ENCODE peak calls at places on chromosome 19, in eight cellular contexts. W, K, H, D, X, U, J and M are unnamed samples.

GRCh38 chr19:39342647-39343305 is 555 bp downstream of the SAMD4B start:
- DNase-seq in U (no peak), J (no peak), H (peak; percentile 29), X (no peak), K (peak; percentile 10), W (peak; percentile 33), D (peak; percentile 21), M (no peak)

GRCh38 chr19:19453129-19453461 is 47.6 kb downstream of the GATAD2A start:
- DNase-seq in H (no peak), W (no peak), K (no peak), X (no peak), D (no peak), U (no peak), J (no peak), M (no peak)

GRCh38 chr19:55594996-55595530 is 4.3 kb downstream of the FIZ1 start:
- DNase-seq in D (no peak), H (no peak), X (no peak), W (no peak), K (no peak), J (no peak), U (no peak), M (no peak)

GRCh38 chr19:38287604-38288003 is 16.4 kb upstream of the C19orf33 start:
- DNase-seq in D (no peak), J (no peak), H (no peak), W (no peak), X (peak; percentile 49), U (no peak), K (no peak), M (no peak)

GRCh38 chr19:29678484-29679106 is 13.3 kb downstream of the PLEKHF1 start:
- DNase-seq in D (peak; percentile 28), H (no peak), X (peak; percentile 49), W (peak; percentile 58), K (peak; percentile 28), J (no peak), U (no peak), M (no peak)

GRCh38 chr19:38734426-38735256 is 9.6 kb downstream of the CAPN12 start:
- DNase-seq in X (no peak), J (no peak), U (no peak), K (no peak), D (peak; percentile 56), H (no peak), W (no peak), M (peak; percentile 59)

GRCh38 chr19:1942078-1942933 is 1.3 kb downstream of the CSNK1G2 start:
- DNase-seq in X (peak; percentile 84), H (peak; percentile 52), J (peak; percentile 67), W (peak; percentile 89), K (peak; percentile 74), U (peak; percentile 61), D (peak; percentile 86), M (peak; percentile 83)

GRCh38 chr19:31874313-31874712 is 471.1 kb upstream of the ZNF507 start:
- DNase-seq in H (no peak), D (no peak), X (no peak), J (no peak), K (no peak), W (no peak), U (no peak), M (no peak)

GRCh38 chr19:4866595-4867424 is 657 bp downstream of the PLIN3 start:
- DNase-seq in X (peak; percentile 59), D (peak; percentile 68), H (peak; percentile 74), W (peak; percentile 44), U (no peak), J (peak; percentile 28), K (peak; percentile 70), M (peak; percentile 69)

GRCh38 chr19:37905936-37906867 is at the start of gene WDR87:
- DNase-seq in K (peak; percentile 61), D (peak; percentile 55), U (no peak), X (peak; percentile 60), J (no peak), H (peak; percentile 76), W (peak; percentile 95), M (peak; percentile 46)

GRCh38 chr19:1239796-1240737 is 1.5 kb upstream of the ATP5F1D start:
- DNase-seq in W (peak; percentile 98), X (peak; percentile 83), U (peak; percentile 76), H (peak; percentile 93), J (peak; percentile 92), D (peak; percentile 88), K (peak; percentile 87), M (peak; percentile 80)

GRCh38 chr19:45265375-45265774 is 14.3 kb downstream of the MARK4 start:
- DNase-seq in K (no peak), U (no peak), W (no peak), H (no peak), D (no peak), J (no peak), X (no peak), M (no peak)

GRCh38 chr19:31890230-31890629 is 455.2 kb upstream of the ZNF507 start:
- DNase-seq in H (peak; percentile 17), W (no peak), X (no peak), U (no peak), K (no peak), D (no peak), J (no peak), M (no peak)

GRCh38 chr19:916645-917322 is 349 bp upstream of the KISS1R start:
- DNase-seq in D (no peak), W (peak; percentile 71), U (no peak), H (peak; percentile 74), J (no peak), K (no peak), X (no peak), M (no peak)

GRCh38 chr19:50728084-50728737 is 5.0 kb downstream of the CLEC11A start:
- DNase-seq in W (peak; percentile 79), D (peak; percentile 42), J (peak; percentile 75), K (peak; percentile 57), U (no peak), H (peak; percentile 94), X (peak; percentile 72), M (peak; percentile 48)

GRCh38 chr19:1849999-1850398 is 1.7 kb upstream of the REXO1 start:
- DNase-seq in J (no peak), U (no peak), W (no peak), D (no peak), H (no peak), X (no peak), K (no peak), M (no peak)

GRCh38 chr19:54439174-54439851 is 9.7 kb upstream of the LENG8 start:
- DNase-seq in H (no peak), D (no peak), K (peak; percentile 49), J (no peak), W (peak; percentile 63), U (no peak), X (peak; percentile 95), M (no peak)

GRCh38 chr19:582497-583197 is 7.0 kb upstream of the HCN2 start:
- DNase-seq in X (no peak), D (no peak), J (peak; percentile 59), U (no peak), H (no peak), K (no peak), W (no peak), M (no peak)

GRCh38 chr19:13024958-13025653 is 29.8 kb downstream of the NFIX start:
- DNase-seq in X (no peak), W (no peak), H (no peak), D (peak; percentile 50), J (no peak), U (no peak), K (peak; percentile 76), M (peak; percentile 61)

GRCh38 chr19:29623726-29624488 is 17.8 kb downstream of the POP4 start:
- DNase-seq in X (no peak), K (no peak), D (peak; percentile 25), W (no peak), U (no peak), J (no peak), H (peak; percentile 49), M (no peak)

GRCh38 chr19:58549664-58550361 is 5.1 kb downstream of the CHMP2A start:
- DNase-seq in J (no peak), K (no peak), X (no peak), H (no peak), W (no peak), U (no peak), D (no peak), M (no peak)

GRCh38 chr19:17170538-17171297 is 44.4 kb upstream of the USE1 start:
- DNase-seq in W (no peak), X (no peak), D (no peak), K (no peak), J (no peak), H (no peak), U (no peak), M (no peak)

GRCh38 chr19:23070353-23070781 is 46.5 kb upstream of the ZNF730 start:
- DNase-seq in K (no peak), D (peak; percentile 11), J (peak; percentile 15), H (peak; percentile 27), U (no peak), W (peak; percentile 73), X (peak; percentile 12), M (peak; percentile 27)

GRCh38 chr19:1084024-1084868 is 10.9 kb downstream of the POLR2E start:
- DNase-seq in D (no peak), U (no peak), W (no peak), X (no peak), H (no peak), K (no peak), J (no peak), M (no peak)

GRCh38 chr19:44722131-44723121 is 23.5 kb downstream of the CEACAM16 start:
- DNase-seq in W (no peak), J (no peak), X (peak; percentile 43), U (no peak), H (no peak), K (no peak), D (no peak), M (no peak)

GRCh38 chr19:10499550-10500246 is 3.5 kb downstream of the KEAP1 start:
- DNase-seq in X (no peak), J (no peak), U (no peak), W (no peak), H (no peak), D (no peak), K (no peak), M (no peak)
- H3K27ac ChIP-seq in X (no peak overlapping the region), J (no peak overlapping the region), U (no peak overlapping the region), W (no peak overlapping the region), H (no peak overlapping the region), D (peak overlapping the region; percentile 98), K (no peak overlapping the region), M (no peak overlapping the region)

GRCh38 chr19:28154077-28154476 is 1058.9 kb downstream of the UQCRFS1 start:
- DNase-seq in H (no peak), D (no peak), K (no peak), X (no peak), W (no peak), U (no peak), J (no peak), M (no peak)

GRCh38 chr19:28150129-28150528 is 1062.8 kb downstream of the UQCRFS1 start:
- DNase-seq in U (no peak), J (no peak), K (no peak), H (no peak), X (no peak), W (no peak), D (no peak), M (no peak)

GRCh38 chr19:28148554-28148953 is 1064.4 kb downstream of the UQCRFS1 start:
- DNase-seq in K (no peak), X (no peak), D (no peak), H (no peak), W (no peak), J (no peak), U (no peak), M (no peak)
- H3K9me3 ChIP-seq in K (no peaks in the 10 kb centered on the region), X (no peaks in the 10 kb centered on the region), D (no peaks in the 10 kb centered on the region), H (no peaks in the 10 kb centered on the region), W (no peaks in the 10 kb centered on the region), J (peaks cover 38% of the 10 kb centered on the region), U (no peaks in the 10 kb centered on the region), M (no peaks in the 10 kb centered on the region)

GRCh38 chr19:6216236-6216995 is 63.4 kb downstream of the MLLT1 start:
- DNase-seq in U (no peak), H (no peak), W (peak; percentile 39), K (no peak), X (no peak), J (no peak), D (no peak), M (no peak)
- H3K27ac ChIP-seq in U (no peak overlapping the region), H (no peak overlapping the region), W (no peak overlapping the region), K (peak overlapping the region; percentile 63), X (no peak overlapping the region), J (no peak overlapping the region), D (peak overlapping the region; percentile 20), M (no peak overlapping the region)

GRCh38 chr19:53237114-53237777 is 17.4 kb downstream of the ZNF677 start:
- DNase-seq in K (no peak), D (no peak), U (no peak), W (no peak), H (no peak), X (no peak), J (no peak), M (no peak)
- H3K9me3 ChIP-seq in K (peaks cover 8% of the 10 kb centered on the region), D (peaks cover 74% of the 10 kb centered on the region), U (peaks cover 32% of the 10 kb centered on the region), W (peaks cover 33% of the 10 kb centered on the region), H (no peaks in the 10 kb centered on the region), X (peaks cover 2% of the 10 kb centered on the region), J (peaks cover 51% of the 10 kb centered on the region), M (peaks cover 18% of the 10 kb centered on the region)